ENCODE peak calls at places on chromosome 3, in nine cellular contexts. One of them, this sample, is unnamed.

GRCh38 chr3:61537366-61537765 is 24.0 kb upstream of the PTPRG start:
- DNase-seq in activated naive CD4-positive, alpha-beta T cell treated with anti-CD3 and anti-CD28 coated beads for 36 hours: no peak
- DNase-seq in substantia nigra: no peak
- DNase-seq in NCI-H82: no peak
- DNase-seq in NAMALWA: no peak
- DNase-seq in endothelial cell: peak
- DNase-seq in activated CD4-positive, alpha-beta T cell treated with anti-CD3 and anti-CD28 coated beads, Interleukin-2, amount 10 ng/mL, durations not matched to agents 7 days and 5 days: no peak
- DNase-seq in GOT3: no peak
- DNase-seq in heart right ventricle: no peak
- DNase-seq in this sample: no peak

GRCh38 chr3:31533169-31533870 is 595 bp downstream of the STT3B start:
- DNase-seq in activated CD4-positive, alpha-beta T cell treated with anti-CD3 and anti-CD28 coated beads, Interleukin-2, amount 10 ng/mL, durations not matched to agents 7 days and 5 days: peak
- DNase-seq in activated naive CD4-positive, alpha-beta T cell treated with anti-CD3 and anti-CD28 coated beads for 36 hours: peak
- DNase-seq in heart right ventricle: peak
- DNase-seq in substantia nigra: peak
- DNase-seq in endothelial cell: peak
- DNase-seq in NAMALWA: peak
- DNase-seq in GOT3: peak
- DNase-seq in NCI-H82: peak
- DNase-seq in this sample: peak

GRCh38 chr3:23161896-23162570 is 41.1 kb upstream of the UBE2E2 start:
- DNase-seq in activated naive CD4-positive, alpha-beta T cell treated with anti-CD3 and anti-CD28 coated beads for 36 hours: no peak
- DNase-seq in NAMALWA: peak
- DNase-seq in substantia nigra: no peak
- DNase-seq in GOT3: no peak
- DNase-seq in activated CD4-positive, alpha-beta T cell treated with anti-CD3 and anti-CD28 coated beads, Interleukin-2, amount 10 ng/mL, durations not matched to agents 7 days and 5 days: no peak
- DNase-seq in endothelial cell: no peak
- DNase-seq in heart right ventricle: no peak
- DNase-seq in NCI-H82: no peak
- DNase-seq in this sample: no peak

GRCh38 chr3:124784686-124785382 is 54.6 kb downstream of the UMPS start:
- DNase-seq in NAMALWA: no peak
- DNase-seq in endothelial cell: no peak
- DNase-seq in activated CD4-positive, alpha-beta T cell treated with anti-CD3 and anti-CD28 coated beads, Interleukin-2, amount 10 ng/mL, durations not matched to agents 7 days and 5 days: no peak
- DNase-seq in substantia nigra: no peak
- DNase-seq in NCI-H82: no peak
- DNase-seq in heart right ventricle: no peak
- DNase-seq in activated naive CD4-positive, alpha-beta T cell treated with anti-CD3 and anti-CD28 coated beads for 36 hours: no peak
- DNase-seq in GOT3: no peak
- DNase-seq in this sample: no peak

GRCh38 chr3:184679056-184679502 is 32.8 kb downstream of the MAGEF1 start:
- DNase-seq in activated naive CD4-positive, alpha-beta T cell treated with anti-CD3 and anti-CD28 coated beads for 36 hours: no peak
- DNase-seq in substantia nigra: no peak
- DNase-seq in NCI-H82: peak
- DNase-seq in heart right ventricle: peak
- DNase-seq in GOT3: no peak
- DNase-seq in NAMALWA: no peak
- DNase-seq in endothelial cell: no peak
- DNase-seq in activated CD4-positive, alpha-beta T cell treated with anti-CD3 and anti-CD28 coated beads, Interleukin-2, amount 10 ng/mL, durations not matched to agents 7 days and 5 days: no peak
- DNase-seq in this sample: no peak

GRCh38 chr3:98021821-98022220 is 13.3 kb downstream of the GABRR3 start:
- DNase-seq in heart right ventricle: no peak
- DNase-seq in activated CD4-positive, alpha-beta T cell treated with anti-CD3 and anti-CD28 coated beads, Interleukin-2, amount 10 ng/mL, durations not matched to agents 7 days and 5 days: no peak
- DNase-seq in NAMALWA: no peak
- DNase-seq in GOT3: no peak
- DNase-seq in NCI-H82: peak
- DNase-seq in substantia nigra: no peak
- DNase-seq in activated naive CD4-positive, alpha-beta T cell treated with anti-CD3 and anti-CD28 coated beads for 36 hours: no peak
- DNase-seq in endothelial cell: no peak
- DNase-seq in this sample: no peak

GRCh38 chr3:197224034-197224444 is 74.4 kb downstream of the DLG1 start:
- DNase-seq in activated naive CD4-positive, alpha-beta T cell treated with anti-CD3 and anti-CD28 coated beads for 36 hours: no peak
- DNase-seq in NAMALWA: peak
- DNase-seq in activated CD4-positive, alpha-beta T cell treated with anti-CD3 and anti-CD28 coated beads, Interleukin-2, amount 10 ng/mL, durations not matched to agents 7 days and 5 days: peak
- DNase-seq in endothelial cell: no peak
- DNase-seq in GOT3: no peak
- DNase-seq in substantia nigra: no peak
- DNase-seq in heart right ventricle: no peak
- DNase-seq in NCI-H82: peak
- DNase-seq in this sample: no peak

GRCh38 chr3:184604039-184604955 is 42.7 kb downstream of the EPHB3 start:
- DNase-seq in activated CD4-positive, alpha-beta T cell treated with anti-CD3 and anti-CD28 coated beads, Interleukin-2, amount 10 ng/mL, durations not matched to agents 7 days and 5 days: no peak
- DNase-seq in substantia nigra: no peak
- DNase-seq in activated naive CD4-positive, alpha-beta T cell treated with anti-CD3 and anti-CD28 coated beads for 36 hours: no peak
- DNase-seq in NAMALWA: no peak
- DNase-seq in heart right ventricle: no peak
- DNase-seq in endothelial cell: peak
- DNase-seq in NCI-H82: no peak
- DNase-seq in GOT3: no peak
- DNase-seq in this sample: no peak

GRCh38 chr3:41102053-41102556 is 97.2 kb upstream of the CTNNB1 start:
- DNase-seq in NAMALWA: no peak
- DNase-seq in activated CD4-positive, alpha-beta T cell treated with anti-CD3 and anti-CD28 coated beads, Interleukin-2, amount 10 ng/mL, durations not matched to agents 7 days and 5 days: no peak
- DNase-seq in heart right ventricle: no peak
- DNase-seq in GOT3: no peak
- DNase-seq in endothelial cell: no peak
- DNase-seq in substantia nigra: no peak
- DNase-seq in NCI-H82: no peak
- DNase-seq in activated naive CD4-positive, alpha-beta T cell treated with anti-CD3 and anti-CD28 coated beads for 36 hours: no peak
- DNase-seq in this sample: no peak

GRCh38 chr3:187296058-187296457 is 4.5 kb upstream of the MASP1 start:
- DNase-seq in substantia nigra: no peak
- DNase-seq in endothelial cell: no peak
- DNase-seq in activated CD4-positive, alpha-beta T cell treated with anti-CD3 and anti-CD28 coated beads, Interleukin-2, amount 10 ng/mL, durations not matched to agents 7 days and 5 days: no peak
- DNase-seq in activated naive CD4-positive, alpha-beta T cell treated with anti-CD3 and anti-CD28 coated beads for 36 hours: no peak
- DNase-seq in GOT3: no peak
- DNase-seq in heart right ventricle: no peak
- DNase-seq in NCI-H82: no peak
- DNase-seq in NAMALWA: no peak
- DNase-seq in this sample: no peak